ENCODE peak calls at places on chromosomes 3 and 15, in six cellular contexts. B is astrocyte, R is fibroblast of villous mesenchyme, S is tibial artery, C is cardiac fibroblast, Y is hepatocyte. Q is an unnamed sample.

GRCh38 chr3:105014631-105015030 is 352.1 kb upstream of the ALCAM start:
- DNase-seq in C (peak), R (no peak), B (peak), S (no peak), Y (no peak), Q (no peak)

GRCh38 chr3:72523409-72524172 is 324.7 kb downstream of the SHQ1 start:
- DNase-seq in S (peak), B (no peak), R (no peak), C (no peak), Y (no peak), Q (peak)

GRCh38 chr3:16600771-16601538 is 4.3 kb downstream of the DAZL start:
- DNase-seq in B (peak), S (peak), C (peak), Y (peak), R (peak), Q (peak)

GRCh38 chr3:117439812-117440211 is 730.2 kb downstream of the TUSC7 start:
- DNase-seq in C (peak), Y (no peak), S (no peak), R (peak), B (peak), Q (no peak)

GRCh38 chr15:64287953-64288352 is 68.0 kb downstream of the CSNK1G1 start:
- DNase-seq in B (no peak), R (no peak), C (no peak), S (no peak), Y (no peak), Q (no peak)

GRCh38 chr3:48367201-48367600 is 4.8 kb upstream of the FBXW12 start:
- DNase-seq in Y (no peak), C (no peak), S (no peak), R (no peak), B (no peak), Q (no peak)

GRCh38 chr15:50653156-50653743 is 33.3 kb downstream of the TRPM7 start:
- DNase-seq in C (no peak), B (no peak), R (no peak), Y (no peak), S (no peak), Q (no peak)

GRCh38 chr3:71254251-71254650 is 329.3 kb downstream of the FOXP1 start:
- DNase-seq in S (no peak), B (peak), C (no peak), R (no peak), Y (peak), Q (no peak)

GRCh38 chr3:31980530-31981205 is 394 bp downstream of the OSBPL10 start:
- DNase-seq in R (peak), S (peak), B (peak), Y (peak), C (peak), Q (peak)

GRCh38 chr3:41580274-41580959 is 381.1 kb downstream of the CTNNB1 start:
- DNase-seq in Y (no peak), C (peak), B (no peak), R (peak), S (no peak), Q (no peak)

GRCh38 chr3:31610700-31611275 is 78.1 kb downstream of the STT3B start:
- DNase-seq in C (peak), B (peak), Y (peak), S (no peak), R (peak), Q (no peak)

GRCh38 chr3:129560931-129561594 is 18.1 kb downstream of the H1-8 start:
- DNase-seq in C (peak), Y (peak), S (peak), R (peak), B (peak), Q (no peak)

GRCh38 chr3:108091498-108092259 is 848 bp upstream of the CD47 start:
- DNase-seq in Y (peak), R (no peak), B (peak), S (no peak), C (no peak), Q (no peak)

GRCh38 chr3:53238881-53239280 is 16.9 kb downstream of the TKT start:
- DNase-seq in S (no peak), B (no peak), C (no peak), Y (no peak), R (no peak), Q (no peak)

GRCh38 chr3:116492379-116492778 is 47.1 kb upstream of the LSAMP start:
- DNase-seq in S (no peak), R (no peak), B (no peak), Y (no peak), C (no peak), Q (no peak)

GRCh38 chr3:171396048-171396447 is 64.2 kb downstream of the TNIK start:
- DNase-seq in S (no peak), Y (no peak), R (peak), C (peak), B (peak), Q (no peak)

GRCh38 chr15:66698318-66698961 is 3.6 kb upstream of the SMAD6 start:
- DNase-seq in B (peak), Y (peak), C (peak), R (peak), S (peak), Q (peak)

GRCh38 chr15:78261062-78261461 is 3.3 kb upstream of the DNAJA4 start:
- DNase-seq in B (no peak), C (no peak), R (no peak), S (no peak), Y (no peak), Q (no peak)

GRCh38 chr15:71501344-71502128 is 308.8 kb upstream of the NR2E3 start:
- DNase-seq in R (no peak), S (no peak), Y (no peak), C (no peak), B (no peak), Q (no peak)

GRCh38 chr3:113746955-113747718 is at the start of gene ATP6V1A:
- DNase-seq in C (peak), R (peak), S (peak), B (no peak), Y (peak), Q (peak)

GRCh38 chr15:66702035-66702769 is at the start of gene SMAD6:
- DNase-seq in B (peak), C (peak), R (peak), S (peak), Y (peak), Q (peak)

GRCh38 chr15:45642203-45642932 is 7.5 kb downstream of the SQOR start:
- DNase-seq in S (peak), B (peak), C (peak), R (peak), Y (no peak), Q (no peak)

GRCh38 chr3:105938101-105938500 is 69.3 kb upstream of the CBLB start:
- DNase-seq in R (peak), Y (peak), B (peak), C (peak), S (no peak), Q (no peak)

GRCh38 chr15:101453123-101454120 is 36.1 kb downstream of the PCSK6 start:
- DNase-seq in C (no peak), S (no peak), R (no peak), Y (no peak), B (no peak), Q (no peak)

GRCh38 chr15:101455291-101455916 is 34.1 kb downstream of the PCSK6 start:
- DNase-seq in S (no peak), Y (no peak), R (peak), B (no peak), C (no peak), Q (no peak)

GRCh38 chr15:101456079-101456791 is 33.3 kb downstream of the PCSK6 start:
- DNase-seq in S (no peak), R (no peak), C (no peak), Y (no peak), B (no peak), Q (no peak)

GRCh38 chr15:101452572-101452971 is 36.9 kb downstream of the PCSK6 start:
- DNase-seq in S (no peak), Y (no peak), B (no peak), C (no peak), R (peak), Q (no peak)

GRCh38 chr15:101454365-101454764 is 35.1 kb downstream of the PCSK6 start:
- DNase-seq in R (no peak), S (no peak), B (no peak), Y (no peak), C (no peak), Q (no peak)
- H3K4me3 ChIP-seq in R (no peak), S (no peak), B (no peak), Y (no peak), C (no peak), Q (no peak)

GRCh38 chr15:34437687-34438086 is at the start of gene GOLGA8A:
- DNase-seq in C (peak), R (peak), B (peak), S (peak), Y (peak), Q (peak)

GRCh38 chr15:34436956-34437442 is 609 bp downstream of the GOLGA8A start:
- DNase-seq in S (no peak), B (peak), Y (peak), C (peak), R (peak), Q (peak)

GRCh38 chr15:34439878-34440277 is 2.3 kb upstream of the GOLGA8A start:
- DNase-seq in S (no peak), Y (no peak), R (no peak), C (no peak), B (no peak), Q (no peak)

GRCh38 chr15:34442891-34443290 is 5.3 kb upstream of the GOLGA8A start:
- DNase-seq in B (no peak), S (no peak), Y (no peak), C (no peak), R (no peak), Q (no peak)
- TF ChIP-seq CTCF in B (no peak), S (no peak), Y (no peak), C (no peak), R (no peak), Q (no peak)

DNA sequence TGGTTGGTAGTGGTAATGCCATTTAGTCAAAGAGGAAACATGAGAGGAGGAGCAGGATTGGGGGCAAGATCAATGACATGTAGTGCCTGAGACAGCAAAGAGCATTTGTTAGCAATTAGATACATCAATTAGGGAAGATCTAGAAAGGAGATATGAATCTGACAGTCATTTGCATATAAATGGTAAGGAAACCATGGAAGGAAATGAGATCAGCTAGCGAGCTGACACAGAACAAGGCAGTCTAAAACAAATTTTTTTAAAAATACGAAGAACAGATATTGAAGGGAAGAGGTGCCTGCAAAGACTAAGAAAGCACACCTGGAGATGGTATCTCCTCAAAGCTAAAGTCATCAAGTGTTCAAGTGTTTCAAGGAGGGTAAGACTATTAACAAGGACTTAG is 4.6 kb downstream of the EPM2AIP1 start:
- DNase-seq in Y (no peak), S (no peak), R (no peak), C (no peak), B (no peak), Q (no peak)
- H3K4me3 ChIP-seq in Y (no peak), S (no peak), R (no peak), C (no peak), B (no peak), Q (peak)

GRCh38 chr15:41024141-41024540 is 70.9 kb downstream of the CHAC1 start:
- DNase-seq in Y (peak), S (no peak), B (peak), C (peak), R (peak), Q (no peak)
- TF ChIP-seq CTCF in Y (no peak), S (no peak), B (no peak), C (no peak), R (no peak), Q (no peak)

DNA sequence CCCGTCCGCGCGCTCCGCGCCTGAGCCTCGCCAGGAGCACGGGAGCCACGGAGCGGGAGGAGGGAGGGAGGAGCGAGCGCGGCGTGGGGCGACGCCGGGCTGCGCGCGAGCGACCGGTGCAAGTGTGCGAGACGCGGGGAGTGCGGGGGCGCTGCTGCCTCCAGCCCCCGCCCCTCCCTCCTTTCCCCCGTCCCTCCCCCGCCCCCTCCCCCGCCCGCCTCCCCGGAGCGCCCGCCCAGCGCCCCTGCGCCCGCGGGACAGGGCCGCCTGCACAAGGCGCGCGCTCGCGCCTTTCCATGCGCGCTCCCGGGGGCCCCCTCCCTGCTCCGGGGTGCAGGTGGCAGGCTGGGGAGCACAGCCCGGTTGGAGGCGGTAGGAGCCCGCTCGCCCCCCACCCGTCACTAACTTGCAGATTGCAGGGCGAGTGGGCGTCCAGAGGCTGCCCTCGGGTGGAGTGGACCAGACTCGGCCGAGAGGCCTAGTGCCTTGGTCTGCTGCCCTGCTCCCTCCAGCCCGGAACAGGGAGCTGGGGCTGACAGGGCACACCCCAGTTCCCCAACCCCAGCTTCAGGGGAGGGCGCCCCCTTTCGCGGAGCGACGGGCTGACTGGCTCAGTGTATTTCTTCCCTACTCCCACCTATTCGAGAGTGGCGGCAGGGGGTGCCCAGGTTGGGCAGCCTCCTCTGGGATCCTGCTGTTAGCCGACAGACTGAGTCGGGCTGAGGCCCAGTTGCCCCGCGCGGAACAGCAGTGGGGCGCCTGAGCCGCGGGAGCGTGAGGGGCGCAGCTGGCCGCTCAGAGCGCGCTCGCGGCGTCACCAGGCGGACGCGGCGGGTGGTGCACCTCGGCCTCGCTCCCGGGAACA is at the start of gene WNT7A:
- DNase-seq in R (no peak), Y (peak), C (no peak), S (peak), B (no peak), Q (no peak)
- H3K4me3 ChIP-seq in R (no peak), Y (no peak), C (no peak), S (peak), B (no peak), Q (no peak)

GRCh38 chr3:183449391-183449790 is 21.0 kb upstream of the MCF2L2 start:
- DNase-seq in C (peak), Y (peak), R (peak), S (no peak), B (peak), Q (no peak)
- TF ChIP-seq CTCF in C (peak), Y (no peak), R (no peak), S (no peak), B (no peak), Q (no peak)

GRCh38 chr3:63976166-63976861 is 47.0 kb downstream of the PSMD6 start:
- DNase-seq in B (peak), S (no peak), C (peak), R (peak), Y (peak), Q (no peak)
- H3K4me3 ChIP-seq in B (no peak), S (no peak), C (no peak), R (no peak), Y (no peak), Q (no peak)